ENCODE peak calls at places on chromosomes 5 and 9, in nine cellular contexts. O is activated effector memory CD4-positive, alpha-beta T cell treated with Interleukin-2 at 50 U/mL for 16 hours; D is left colon; T is lower leg skin; H is NCI-H1092; M is ACHN; V is stimulated activated CD4-positive, alpha-beta T cell treated with anti-CD3 and anti-CD28 coated beads, Interleukin-12 subunit alpha, Interleukin-12 subunit beta, amount 100 ng/mL, for 4 hours; Y is amniotic stem cell; F is COR-L47. Q is an unnamed sample.

GRCh38 chr5:52690236-52690685 is 97.5 kb upstream of the ITGA1 start:
- DNase-seq in O (no peak), D (no peak), T (no peak), H (no peak), M (no peak), V (no peak), Y (no peak), F (no peak), Q (no peak)

GRCh38 chr9:106700676-106701075 is 162.3 kb upstream of the ZNF462 start:
- DNase-seq in O (no peak), D (no peak), T (no peak), H (no peak), M (no peak), V (no peak), Y (no peak), F (no peak), Q (no peak)

GRCh38 chr9:123757547-123757946 is 172.4 kb downstream of the DENND1A start:
- DNase-seq in O (no peak), D (no peak), T (no peak), H (no peak), M (no peak), V (no peak), Y (no peak), F (no peak), Q (peak; percentile 33)

GRCh38 chr5:1921711-1922110 is 39.0 kb upstream of the IRX4 start:
- DNase-seq in O (no peak), D (no peak), T (no peak), H (no peak), M (no peak), V (no peak), Y (no peak), F (no peak), Q (no peak)

GRCh38 chr5:68994645-68995044 is 99.2 kb upstream of the SLC30A5 start:
- DNase-seq in O (no peak), D (no peak), T (no peak), H (no peak), M (no peak), V (no peak), Y (no peak), F (no peak), Q (no peak)

GRCh38 chr9:114549677-114550330 is 37.8 kb upstream of the ATP6V1G1 start:
- DNase-seq in O (no peak), D (no peak), T (no peak), H (no peak), M (no peak), V (no peak), Y (no peak), F (no peak), Q (no peak)

GRCh38 chr9:136050266-136050705 is 44.8 kb downstream of the NACC2 start:
- DNase-seq in O (no peak), D (no peak), T (no peak), H (no peak), M (no peak), V (no peak), Y (no peak), F (no peak), Q (no peak)

GRCh38 chr9:94030318-94031179 is 53.7 kb upstream of the PTPDC1 start:
- DNase-seq in O (peak; percentile 65), D (peak; percentile 90), T (peak; percentile 80), H (peak; percentile 86), M (peak; percentile 84), V (peak; percentile 76), Y (peak; percentile 66), F (peak; percentile 85), Q (peak; percentile 93)

GRCh38 chr5:119398713-119399492 is 43.1 kb downstream of the TNFAIP8 start:
- DNase-seq in O (no peak), D (peak; percentile 72), T (peak; percentile 75), H (no peak), M (peak; percentile 78), V (no peak), Y (no peak), F (no peak), Q (peak; percentile 75)

GRCh38 chr5:32932231-32932935 is 221.3 kb downstream of the NPR3 start:
- DNase-seq in O (no peak), D (no peak), T (no peak), H (no peak), M (no peak), V (no peak), Y (no peak), F (no peak), Q (no peak)

GRCh38 chr9:100515578-100516494 is 42.9 kb downstream of the TMEFF1 start:
- DNase-seq in O (no peak), D (no peak), T (no peak), H (no peak), M (peak; percentile 4), V (no peak), Y (no peak), F (no peak), Q (no peak)

GRCh38 chr9:72292874-72293607 is 72.0 kb downstream of the ZFAND5 start:
- DNase-seq in O (no peak), D (peak; percentile 45), T (peak; percentile 37), H (no peak), M (peak; percentile 62), V (no peak), Y (no peak), F (no peak), Q (no peak)

GRCh38 chr9:91577540-91577939 is 153.9 kb upstream of the NFIL3 start:
- DNase-seq in O (no peak), D (no peak), T (no peak), H (no peak), M (no peak), V (no peak), Y (no peak), F (no peak), Q (no peak)

GRCh38 chr5:107425541-107426031 is 245.2 kb downstream of the EFNA5 start:
- DNase-seq in O (no peak), D (no peak), T (no peak), H (no peak), M (peak; percentile 78), V (no peak), Y (peak; percentile 45), F (no peak), Q (no peak)

GRCh38 chr5:173451651-173452050 is 123.4 kb upstream of the STC2 start:
- DNase-seq in O (no peak), D (no peak), T (no peak), H (no peak), M (no peak), V (no peak), Y (no peak), F (no peak), Q (no peak)

GRCh38 chr9:137191691-137192447 is 3.4 kb downstream of the SSNA1 start:
- DNase-seq in O (no peak), D (peak; percentile 12), T (no peak), H (no peak), M (no peak), V (no peak), Y (no peak), F (no peak), Q (no peak)

GRCh38 chr5:127101533-127101932 is 28.2 kb upstream of the C5orf63 start:
- DNase-seq in O (no peak), D (no peak), T (no peak), H (no peak), M (no peak), V (no peak), Y (no peak), F (no peak), Q (no peak)

GRCh38 chr5:90037646-90038045 is 371.9 kb downstream of the CETN3 start:
- DNase-seq in O (no peak), D (no peak), T (no peak), H (no peak), M (no peak), V (no peak), Y (peak; percentile 52), F (no peak), Q (no peak)

GRCh38 chr9:27386759-27387158 is 89.8 kb upstream of the EQTN start:
- DNase-seq in O (no peak), D (no peak), T (no peak), H (no peak), M (no peak), V (no peak), Y (no peak), F (no peak), Q (no peak)

GRCh38 chr5:100797863-100798262 is 105.2 kb downstream of the ST8SIA4 start:
- DNase-seq in O (no peak), D (no peak), T (no peak), H (no peak), M (no peak), V (no peak), Y (peak; percentile 14), F (no peak), Q (no peak)

GRCh38 chr9:133904371-133905090 is 87.6 kb downstream of the VAV2 start:
- DNase-seq in O (no peak), D (no peak), T (no peak), H (no peak), M (no peak), V (no peak), Y (no peak), F (no peak), Q (no peak)

GRCh38 chr5:59779453-59779852 is 114.1 kb downstream of the PDE4D start:
- DNase-seq in O (no peak), D (no peak), T (no peak), H (no peak), M (no peak), V (no peak), Y (no peak), F (no peak), Q (no peak)

GRCh38 chr5:124697482-124697881 is 49.0 kb downstream of the ZNF608 start:
- DNase-seq in O (no peak), D (no peak), T (no peak), H (no peak), M (no peak), V (no peak), Y (no peak), F (no peak), Q (no peak)

GRCh38 chr9:121888438-121888775 is 204.7 kb downstream of the TTLL11 start:
- DNase-seq in O (no peak), D (no peak), T (no peak), H (no peak), M (peak; percentile 42), V (no peak), Y (peak; percentile 31), F (no peak), Q (no peak)

GRCh38 chr5:31173621-31174020 is 19.9 kb upstream of the CDH6 start:
- DNase-seq in O (no peak), D (no peak), T (no peak), H (no peak), M (no peak), V (no peak), Y (no peak), F (no peak), Q (no peak)

GRCh38 chr9:18623201-18623600 is 149.2 kb downstream of the ADAMTSL1 start:
- DNase-seq in O (no peak), D (no peak), T (no peak), H (no peak), M (no peak), V (no peak), Y (no peak), F (no peak), Q (no peak)

GRCh38 chr5:56852228-56853000 is 37.1 kb downstream of the MAP3K1 start:
- DNase-seq in O (no peak), D (no peak), T (no peak), H (no peak), M (peak; percentile 39), V (no peak), Y (no peak), F (no peak), Q (no peak)

GRCh38 chr9:128696923-128697707 is 5.2 kb upstream of the PKN3 start:
- DNase-seq in O (no peak), D (no peak), T (no peak), H (no peak), M (no peak), V (no peak), Y (no peak), F (no peak), Q (no peak)

GRCh38 chr5:87499478-87500410 is 87.0 kb upstream of the CCNH start:
- DNase-seq in O (no peak), D (no peak), T (no peak), H (no peak), M (no peak), V (no peak), Y (no peak), F (no peak), Q (no peak)

GRCh38 chr5:170752257-170753215 is 31.0 kb upstream of the GABRP start:
- DNase-seq in O (no peak), D (peak; percentile 31), T (no peak), H (peak; percentile 64), M (no peak), V (no peak), Y (no peak), F (peak; percentile 86), Q (peak; percentile 48)

GRCh38 chr5:160556886-160557285 is 135.2 kb downstream of the PTTG1 start:
- DNase-seq in O (no peak), D (no peak), T (no peak), H (no peak), M (no peak), V (no peak), Y (no peak), F (no peak), Q (no peak)

Q was measured in left ventricle myocardium superior.